ENCODE peak calls at places on chromosome 9, in seven cellular contexts. O is omental fat pad, J is ascending aorta, U is glutamatergic neuron, Z is GM20000, X is foreskin keratinocyte, W is heart left ventricle. T is an unnamed sample.

GRCh38 chr9:112777914-112778313 is 27.4 kb downstream of the SNX30 start:
- DNase-seq in J (no peak), W (no peak), Z (no peak), X (peak; percentile 15), O (no peak), U (no peak), T (no peak)

GRCh38 chr9:94554078-94554438 is 825 bp upstream of the PCAT7 start:
- DNase-seq in O (no peak), X (no peak), U (no peak), W (no peak), J (no peak), Z (no peak), T (no peak)

GRCh38 chr9:113844466-113844865 is 31.6 kb upstream of the ZNF618 start:
- DNase-seq in W (no peak), J (no peak), O (no peak), Z (no peak), X (no peak), U (no peak), T (no peak)

GRCh38 chr9:131995382-131995781 is 84.3 kb downstream of the MED27 start:
- DNase-seq in O (no peak), X (peak; percentile 26), U (no peak), J (no peak), Z (no peak), W (no peak), T (no peak)

GRCh38 chr9:82553654-82554366 is 509.1 kb downstream of the RASEF start:
- DNase-seq in X (peak; percentile 67), O (no peak), U (no peak), W (no peak), J (no peak), Z (no peak), T (no peak)

GRCh38 chr9:29556317-29556716 is 1983.0 kb upstream of the C9orf72 start:
- DNase-seq in O (no peak), U (no peak), Z (no peak), X (peak; percentile 83), J (no peak), W (no peak), T (no peak)

GRCh38 chr9:137467896-137468295 is 8.8 kb upstream of the NSMF start:
- DNase-seq in W (peak; percentile 12), U (no peak), Z (no peak), J (no peak), O (no peak), X (no peak), T (no peak)

GRCh38 chr9:130325921-130326320 is 60.4 kb downstream of the HMCN2 start:
- DNase-seq in Z (no peak), J (no peak), U (no peak), W (no peak), O (no peak), X (no peak), T (no peak)

GRCh38 chr9:119963798-119964372 is 594.6 kb upstream of the BRINP1 start:
- DNase-seq in O (no peak), J (peak; percentile 65), Z (no peak), U (no peak), W (no peak), X (peak; percentile 84), T (no peak)

GRCh38 chr9:126295936-126296600 is 30.6 kb upstream of the MVB12B start:
- DNase-seq in Z (no peak), U (no peak), J (peak; percentile 44), X (peak; percentile 23), O (no peak), W (no peak), T (no peak)

GRCh38 chr9:38006163-38006562 is 62.9 kb downstream of the SHB start:
- DNase-seq in J (no peak), O (no peak), Z (no peak), X (peak; percentile 59), W (peak; percentile 51), U (no peak), T (no peak)

GRCh38 chr9:121577201-121577600 is 74.2 kb upstream of the DAB2IP start:
- DNase-seq in X (no peak), Z (no peak), J (no peak), W (peak; percentile 68), U (no peak), O (no peak), T (no peak)

GRCh38 chr9:13586726-13587392 is 307.4 kb upstream of the MPDZ start:
- DNase-seq in O (no peak), W (no peak), J (no peak), X (no peak), Z (no peak), U (no peak), T (no peak)

GRCh38 chr9:86034863-86035734 is 64.3 kb downstream of the GOLM1 start:
- DNase-seq in U (peak; percentile 72), Z (peak; percentile 48), O (no peak), J (no peak), W (no peak), X (peak; percentile 25), T (no peak)

GRCh38 chr9:109776391-109776790 is 3.6 kb upstream of the PALM2AKAP2 start:
- DNase-seq in U (no peak), W (no peak), O (no peak), X (peak; percentile 34), J (no peak), Z (no peak), T (no peak)

GRCh38 chr9:129316281-129317030 is 138.4 kb upstream of the IER5L start:
- DNase-seq in W (no peak), U (no peak), Z (no peak), X (no peak), J (no peak), O (peak; percentile 5), T (peak; percentile 9)

GRCh38 chr9:95515272-95516113 is 1.3 kb downstream of the PTCH1 start:
- DNase-seq in O (no peak), U (peak; percentile 79), Z (peak; percentile 55), X (no peak), J (no peak), W (no peak), T (peak; percentile 38)

GRCh38 chr9:110880123-110880522 is 158.1 kb downstream of the LPAR1 start:
- DNase-seq in O (no peak), X (no peak), W (no peak), U (no peak), J (no peak), Z (no peak), T (no peak)

GRCh38 chr9:105667867-105668266 is 5.6 kb downstream of the TAL2 start:
- DNase-seq in O (no peak), X (no peak), J (no peak), U (no peak), W (no peak), Z (no peak), T (no peak)

GRCh38 chr9:109098221-109098959 is 21.4 kb downstream of the TMEM245 start:
- DNase-seq in Z (no peak), X (peak; percentile 26), U (no peak), J (no peak), O (no peak), W (no peak), T (no peak)

GRCh38 chr9:97038909-97039781 is at the start of gene CTSV:
- DNase-seq in U (peak; percentile 92), J (peak; percentile 85), W (peak; percentile 89), Z (peak; percentile 90), O (peak; percentile 63), X (peak; percentile 82), T (peak; percentile 51)

GRCh38 chr9:117926031-117926655 is 221.9 kb downstream of the TLR4 start:
- DNase-seq in J (no peak), Z (no peak), X (no peak), O (no peak), W (no peak), U (no peak), T (no peak)

GRCh38 chr9:18822850-18823249 is 210.2 kb downstream of the SAXO1 start:
- DNase-seq in Z (no peak), W (no peak), O (no peak), X (no peak), U (no peak), J (no peak), T (no peak)

GRCh38 chr9:18825775-18826174 is 207.2 kb downstream of the SAXO1 start:
- DNase-seq in X (no peak), O (no peak), Z (no peak), U (no peak), J (no peak), W (no peak), T (no peak)

GRCh38 chr9:18826248-18826647 is 206.8 kb downstream of the SAXO1 start:
- DNase-seq in O (no peak), J (no peak), X (no peak), W (no peak), Z (no peak), U (no peak), T (no peak)

GRCh38 chr9:18821794-18822193 is 211.2 kb downstream of the SAXO1 start:
- DNase-seq in X (peak; percentile 18), Z (no peak), W (no peak), O (no peak), J (no peak), U (no peak), T (no peak)

GRCh38 chr9:18824095-18824666 is 208.8 kb downstream of the SAXO1 start:
- DNase-seq in U (no peak), W (no peak), Z (peak; percentile 12), X (no peak), O (no peak), J (no peak), T (no peak)
- TF ChIP-seq CTCF in U (no peak), W (no peak), Z (no peak), X (peak; percentile 62), O (no peak), J (no peak), T (no peak)

GRCh38 chr9:98259791-98260190 is 4.3 kb upstream of the TBC1D2 start:
- DNase-seq in J (no peak), O (no peak), W (no peak), U (no peak), X (no peak), Z (no peak), T (no peak)
- TF ChIP-seq CTCF in J (no peak), O (no peak), W (no peak), U (no peak), X (peak; percentile 31), Z (no peak), T (no peak)

GRCh38 chr9:31840702-31841101 is 543.7 kb upstream of the ACO1 start:
- DNase-seq in J (no peak), Z (no peak), W (no peak), U (no peak), O (no peak), X (no peak), T (no peak)

GRCh38 chr9:31837211-31837610 is 547.2 kb upstream of the ACO1 start:
- DNase-seq in X (no peak), Z (no peak), U (no peak), W (no peak), O (no peak), J (no peak), T (no peak)

GRCh38 chr9:31839273-31839672 is 545.2 kb upstream of the ACO1 start:
- DNase-seq in J (no peak), X (no peak), U (no peak), Z (no peak), W (no peak), O (no peak), T (no peak)
- TF ChIP-seq CTCF in J (no peak), X (no peak), U (no peak), Z (no peak), W (no peak), O (no peak), T (no peak)

GRCh38 chr9:99894826-99895225 is 11.6 kb upstream of the STX17 start:
- DNase-seq in W (no peak), Z (no peak), O (no peak), U (no peak), X (no peak), J (no peak), T (no peak)

DNA sequence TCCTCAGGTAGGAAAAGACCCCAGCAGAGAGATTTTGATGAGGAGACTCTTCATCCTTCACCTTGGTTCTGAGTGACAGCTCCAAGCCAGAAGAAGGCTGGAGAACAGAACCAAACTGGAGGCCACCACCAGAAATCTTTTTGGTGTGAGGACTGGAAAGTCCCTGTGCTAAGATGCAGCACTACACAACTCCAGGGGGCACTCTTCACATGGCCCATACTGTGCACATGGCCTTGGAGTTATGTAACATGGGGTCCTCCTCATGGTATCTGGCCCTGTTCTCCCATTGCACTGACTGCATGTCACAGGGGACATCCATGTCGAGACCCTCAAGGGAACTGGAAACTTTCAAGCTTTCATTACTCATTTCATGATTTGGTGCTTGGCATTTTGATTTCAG is 17.3 kb upstream of the STX17 start:
- DNase-seq in O (no peak), W (no peak), J (no peak), U (no peak), Z (no peak), X (no peak), T (no peak)
- TF ChIP-seq CTCF in O (no peak), W (no peak), J (no peak), U (no peak), Z (peak; percentile 5), X (peak; percentile 20), T (no peak)